ENCODE peak calls at places on chromosomes 16 and 17, in four cellular contexts. One of them, this sample, is unnamed.

GRCh38 chr16:85081765-85082164 is 30.5 kb downstream of the CIBAR2 start:
- DNase-seq in nephron progenitor cell: no peak
- DNase-seq in CD4-positive, alpha-beta memory T cell: no peak
- DNase-seq in activated T-helper 1 cell treated with Interleukin-2 at 50 U/mL for 16 hours: no peak
- DNase-seq in this sample: no peak

GRCh38 chr16:74257061-74257460 is 39.6 kb upstream of the PSMD7 start:
- DNase-seq in nephron progenitor cell: no peak
- DNase-seq in CD4-positive, alpha-beta memory T cell: no peak
- DNase-seq in activated T-helper 1 cell treated with Interleukin-2 at 50 U/mL for 16 hours: no peak
- DNase-seq in this sample: no peak

GRCh38 chr16:977096-977701 is 4.4 kb upstream of the SOX8 start:
- DNase-seq in nephron progenitor cell: peak; percentile 48
- DNase-seq in CD4-positive, alpha-beta memory T cell: no peak
- DNase-seq in activated T-helper 1 cell treated with Interleukin-2 at 50 U/mL for 16 hours: no peak
- DNase-seq in this sample: no peak

GRCh38 chr16:59164461-59164860 is 430.3 kb upstream of the GOT2 start:
- DNase-seq in nephron progenitor cell: peak; percentile 66
- DNase-seq in CD4-positive, alpha-beta memory T cell: no peak
- DNase-seq in activated T-helper 1 cell treated with Interleukin-2 at 50 U/mL for 16 hours: no peak
- DNase-seq in this sample: no peak

GRCh38 chr17:79623786-79624657 is 13.2 kb upstream of the RBFOX3 start:
- DNase-seq in nephron progenitor cell: no peak
- DNase-seq in CD4-positive, alpha-beta memory T cell: no peak
- DNase-seq in activated T-helper 1 cell treated with Interleukin-2 at 50 U/mL for 16 hours: no peak
- DNase-seq in this sample: no peak

GRCh38 chr17:39972271-39972670 is 8.3 kb upstream of the PSMD3 start:
- DNase-seq in nephron progenitor cell: no peak
- DNase-seq in CD4-positive, alpha-beta memory T cell: no peak
- DNase-seq in activated T-helper 1 cell treated with Interleukin-2 at 50 U/mL for 16 hours: no peak
- DNase-seq in this sample: no peak

GRCh38 chr17:6491071-6491700 is 46.9 kb downstream of the PIMREG start:
- DNase-seq in nephron progenitor cell: no peak
- DNase-seq in CD4-positive, alpha-beta memory T cell: no peak
- DNase-seq in activated T-helper 1 cell treated with Interleukin-2 at 50 U/mL for 16 hours: no peak
- DNase-seq in this sample: no peak

GRCh38 chr16:71855937-71856662 is 10.3 kb downstream of the ATXN1L start:
- DNase-seq in nephron progenitor cell: no peak
- DNase-seq in CD4-positive, alpha-beta memory T cell: peak; percentile 19
- DNase-seq in activated T-helper 1 cell treated with Interleukin-2 at 50 U/mL for 16 hours: no peak
- DNase-seq in this sample: no peak

GRCh38 chr16:80014241-80014939 is 413.9 kb upstream of the MAF start:
- DNase-seq in nephron progenitor cell: no peak
- DNase-seq in CD4-positive, alpha-beta memory T cell: no peak
- DNase-seq in activated T-helper 1 cell treated with Interleukin-2 at 50 U/mL for 16 hours: no peak
- DNase-seq in this sample: no peak

GRCh38 chr16:117381-118365 is 20.8 kb downstream of the NPRL3 start:
- DNase-seq in nephron progenitor cell: peak; percentile 76
- DNase-seq in CD4-positive, alpha-beta memory T cell: peak; percentile 58
- DNase-seq in activated T-helper 1 cell treated with Interleukin-2 at 50 U/mL for 16 hours: peak; percentile 29
- DNase-seq in this sample: peak; percentile 43

GRCh38 chr16:81548901-81549546 is 104.4 kb downstream of the CMIP start:
- DNase-seq in nephron progenitor cell: no peak
- DNase-seq in CD4-positive, alpha-beta memory T cell: no peak
- DNase-seq in activated T-helper 1 cell treated with Interleukin-2 at 50 U/mL for 16 hours: no peak
- DNase-seq in this sample: no peak

GRCh38 chr16:4354512-4355409 is 3.6 kb upstream of the PAM16 start:
- DNase-seq in nephron progenitor cell: no peak
- DNase-seq in CD4-positive, alpha-beta memory T cell: no peak
- DNase-seq in activated T-helper 1 cell treated with Interleukin-2 at 50 U/mL for 16 hours: no peak
- DNase-seq in this sample: no peak

GRCh38 chr16:89678258-89678657 is 8.2 kb upstream of the CDK10 start:
- DNase-seq in nephron progenitor cell: no peak
- DNase-seq in CD4-positive, alpha-beta memory T cell: no peak
- DNase-seq in activated T-helper 1 cell treated with Interleukin-2 at 50 U/mL for 16 hours: no peak
- DNase-seq in this sample: no peak

GRCh38 chr17:4482338-4483011 is 16.2 kb upstream of the SPNS2 start:
- DNase-seq in nephron progenitor cell: no peak
- DNase-seq in CD4-positive, alpha-beta memory T cell: no peak
- DNase-seq in activated T-helper 1 cell treated with Interleukin-2 at 50 U/mL for 16 hours: no peak
- DNase-seq in this sample: no peak

GRCh38 chr16:68764866-68765265 is 27.8 kb downstream of the CDH1 start:
- DNase-seq in nephron progenitor cell: no peak
- DNase-seq in CD4-positive, alpha-beta memory T cell: peak; percentile 25
- DNase-seq in activated T-helper 1 cell treated with Interleukin-2 at 50 U/mL for 16 hours: no peak
- DNase-seq in this sample: no peak

GRCh38 chr17:68515238-68515637 is 3.0 kb downstream of the PRKAR1A start:
- DNase-seq in nephron progenitor cell: no peak
- DNase-seq in CD4-positive, alpha-beta memory T cell: no peak
- DNase-seq in activated T-helper 1 cell treated with Interleukin-2 at 50 U/mL for 16 hours: no peak
- DNase-seq in this sample: no peak

GRCh38 chr16:12646490-12647274 is 157.0 kb downstream of the CPPED1 start:
- DNase-seq in nephron progenitor cell: no peak
- DNase-seq in CD4-positive, alpha-beta memory T cell: no peak
- DNase-seq in activated T-helper 1 cell treated with Interleukin-2 at 50 U/mL for 16 hours: no peak
- DNase-seq in this sample: no peak

GRCh38 chr17:80025796-80026195 is 9.9 kb downstream of the TBC1D16 start:
- DNase-seq in nephron progenitor cell: no peak
- DNase-seq in CD4-positive, alpha-beta memory T cell: no peak
- DNase-seq in activated T-helper 1 cell treated with Interleukin-2 at 50 U/mL for 16 hours: no peak
- DNase-seq in this sample: no peak

GRCh38 chr16:55655709-55656694 is at the start of gene SLC6A2:
- DNase-seq in nephron progenitor cell: peak; percentile 67
- DNase-seq in CD4-positive, alpha-beta memory T cell: no peak
- DNase-seq in activated T-helper 1 cell treated with Interleukin-2 at 50 U/mL for 16 hours: no peak
- DNase-seq in this sample: no peak

GRCh38 chr16:22188595-22189442 is 17.3 kb upstream of the EEF2K start:
- DNase-seq in nephron progenitor cell: peak; percentile 66
- DNase-seq in CD4-positive, alpha-beta memory T cell: peak; percentile 67
- DNase-seq in activated T-helper 1 cell treated with Interleukin-2 at 50 U/mL for 16 hours: peak; percentile 43
- DNase-seq in this sample: peak; percentile 47

GRCh38 chr17:14308636-14308964 is 7.7 kb downstream of the HS3ST3B1 start:
- DNase-seq in nephron progenitor cell: no peak
- DNase-seq in CD4-positive, alpha-beta memory T cell: no peak
- DNase-seq in activated T-helper 1 cell treated with Interleukin-2 at 50 U/mL for 16 hours: no peak
- DNase-seq in this sample: no peak

GRCh38 chr16:30889721-30890120 is 4.2 kb downstream of the BCL7C start:
- DNase-seq in nephron progenitor cell: no peak
- DNase-seq in CD4-positive, alpha-beta memory T cell: no peak
- DNase-seq in activated T-helper 1 cell treated with Interleukin-2 at 50 U/mL for 16 hours: no peak
- DNase-seq in this sample: no peak

GRCh38 chr16:89375686-89376085 is 114.7 kb downstream of the ANKRD11 start:
- DNase-seq in nephron progenitor cell: no peak
- DNase-seq in CD4-positive, alpha-beta memory T cell: no peak
- DNase-seq in activated T-helper 1 cell treated with Interleukin-2 at 50 U/mL for 16 hours: no peak
- DNase-seq in this sample: no peak

GRCh38 chr16:82152192-82152591 is 17.8 kb downstream of the MPHOSPH6 start:
- DNase-seq in nephron progenitor cell: no peak
- DNase-seq in CD4-positive, alpha-beta memory T cell: no peak
- DNase-seq in activated T-helper 1 cell treated with Interleukin-2 at 50 U/mL for 16 hours: no peak
- DNase-seq in this sample: no peak

GRCh38 chr17:4540224-4541040 is 14.8 kb downstream of the MYBBP1A start:
- DNase-seq in nephron progenitor cell: no peak
- DNase-seq in CD4-positive, alpha-beta memory T cell: no peak
- DNase-seq in activated T-helper 1 cell treated with Interleukin-2 at 50 U/mL for 16 hours: no peak
- DNase-seq in this sample: no peak

GRCh38 chr16:4544483-4544882 is 5.9 kb upstream of the CDIP1 start:
- DNase-seq in nephron progenitor cell: no peak
- DNase-seq in CD4-positive, alpha-beta memory T cell: no peak
- DNase-seq in activated T-helper 1 cell treated with Interleukin-2 at 50 U/mL for 16 hours: no peak
- DNase-seq in this sample: no peak

GRCh38 chr17:67990909-67991308 is 5.4 kb downstream of the C17orf58 start:
- DNase-seq in nephron progenitor cell: no peak
- DNase-seq in CD4-positive, alpha-beta memory T cell: no peak
- DNase-seq in activated T-helper 1 cell treated with Interleukin-2 at 50 U/mL for 16 hours: no peak
- DNase-seq in this sample: no peak

GRCh38 chr16:21962475-21962874 is 9.3 kb downstream of the UQCRC2 start:
- DNase-seq in nephron progenitor cell: no peak
- DNase-seq in CD4-positive, alpha-beta memory T cell: no peak
- DNase-seq in activated T-helper 1 cell treated with Interleukin-2 at 50 U/mL for 16 hours: no peak
- DNase-seq in this sample: no peak

GRCh38 chr16:87414251-87414680 is 22.1 kb downstream of the MAP1LC3B start:
- DNase-seq in nephron progenitor cell: no peak
- DNase-seq in CD4-positive, alpha-beta memory T cell: no peak
- DNase-seq in activated T-helper 1 cell treated with Interleukin-2 at 50 U/mL for 16 hours: no peak
- DNase-seq in this sample: no peak

GRCh38 chr16:88002211-88002610 is 51.0 kb downstream of the BANP start:
- DNase-seq in nephron progenitor cell: no peak
- DNase-seq in CD4-positive, alpha-beta memory T cell: no peak
- DNase-seq in activated T-helper 1 cell treated with Interleukin-2 at 50 U/mL for 16 hours: no peak
- DNase-seq in this sample: no peak

GRCh38 chr16:2748757-2749455 is 3.5 kb upstream of the SRRM2 start:
- DNase-seq in nephron progenitor cell: no peak
- DNase-seq in CD4-positive, alpha-beta memory T cell: no peak
- DNase-seq in activated T-helper 1 cell treated with Interleukin-2 at 50 U/mL for 16 hours: no peak
- DNase-seq in this sample: no peak

GRCh38 chr17:78925234-78925633 is at the start of gene TIMP2:
- DNase-seq in nephron progenitor cell: peak; percentile 89
- DNase-seq in CD4-positive, alpha-beta memory T cell: peak; percentile 55
- DNase-seq in activated T-helper 1 cell treated with Interleukin-2 at 50 U/mL for 16 hours: peak; percentile 56
- DNase-seq in this sample: peak; percentile 43

GRCh38 chr16:51881731-51882130 is 665.2 kb downstream of the TOX3 start:
- DNase-seq in nephron progenitor cell: no peak
- DNase-seq in CD4-positive, alpha-beta memory T cell: no peak
- DNase-seq in activated T-helper 1 cell treated with Interleukin-2 at 50 U/mL for 16 hours: no peak
- DNase-seq in this sample: no peak

GRCh38 chr16:83389751-83390150 is 418.0 kb upstream of the HSBP1 start:
- DNase-seq in nephron progenitor cell: no peak
- DNase-seq in CD4-positive, alpha-beta memory T cell: no peak
- DNase-seq in activated T-helper 1 cell treated with Interleukin-2 at 50 U/mL for 16 hours: no peak
- DNase-seq in this sample: no peak

GRCh38 chr16:30985401-30986128 is 558 bp downstream of the HSD3B7 start:
- DNase-seq in nephron progenitor cell: no peak
- DNase-seq in CD4-positive, alpha-beta memory T cell: no peak
- DNase-seq in activated T-helper 1 cell treated with Interleukin-2 at 50 U/mL for 16 hours: no peak
- DNase-seq in this sample: no peak